ENCODE peak calls at places on chromosomes 16 and 17, in six cellular contexts. One of them, this sample, is unnamed. For H3K4me1, the result is how much of the 10 kb centered on the place peaks cover.

GRCh38 chr17:38704645-38705522 is at the start of gene MLLT6:
- DNase-seq in mucosa of descending colon: peak
- DNase-seq in cardiac muscle cell: peak
- DNase-seq in body of pancreas: peak
- DNase-seq in PC-3: peak
- DNase-seq in naive thymus-derived CD4-positive, alpha-beta T cell: peak
- DNase-seq in this sample: peak

GRCh38 chr17:16568541-16569357 is at the start of gene ZNF287:
- DNase-seq in naive thymus-derived CD4-positive, alpha-beta T cell: peak
- DNase-seq in cardiac muscle cell: peak
- DNase-seq in body of pancreas: peak
- DNase-seq in PC-3: peak
- DNase-seq in mucosa of descending colon: peak
- DNase-seq in this sample: peak

GRCh38 chr16:74568961-74569631 is 37.8 kb downstream of the GLG1 start:
- DNase-seq in PC-3: no peak
- DNase-seq in body of pancreas: no peak
- DNase-seq in naive thymus-derived CD4-positive, alpha-beta T cell: no peak
- DNase-seq in mucosa of descending colon: peak
- DNase-seq in cardiac muscle cell: no peak
- DNase-seq in this sample: no peak

GRCh38 chr17:35028531-35029262 is 34.8 kb downstream of the RFFL start:
- DNase-seq in body of pancreas: no peak
- DNase-seq in cardiac muscle cell: no peak
- DNase-seq in naive thymus-derived CD4-positive, alpha-beta T cell: no peak
- DNase-seq in mucosa of descending colon: no peak
- DNase-seq in PC-3: peak
- DNase-seq in this sample: no peak

GRCh38 chr17:9564104-9564503 is 11.5 kb downstream of the STX8 start:
- DNase-seq in cardiac muscle cell: no peak
- DNase-seq in naive thymus-derived CD4-positive, alpha-beta T cell: no peak
- DNase-seq in mucosa of descending colon: no peak
- DNase-seq in PC-3: no peak
- DNase-seq in body of pancreas: no peak
- DNase-seq in this sample: no peak

GRCh38 chr16:52577130-52577706 is 30.3 kb upstream of the TOX3 start:
- DNase-seq in naive thymus-derived CD4-positive, alpha-beta T cell: no peak
- DNase-seq in body of pancreas: no peak
- DNase-seq in mucosa of descending colon: no peak
- DNase-seq in cardiac muscle cell: no peak
- DNase-seq in PC-3: no peak
- DNase-seq in this sample: no peak

GRCh38 chr16:81127051-81127450 is 30.9 kb upstream of the GCSH start:
- DNase-seq in PC-3: peak
- DNase-seq in naive thymus-derived CD4-positive, alpha-beta T cell: no peak
- DNase-seq in body of pancreas: no peak
- DNase-seq in cardiac muscle cell: no peak
- DNase-seq in mucosa of descending colon: no peak
- DNase-seq in this sample: no peak

GRCh38 chr17:49454050-49454449 is 39.4 kb upstream of the PHB1 start:
- DNase-seq in body of pancreas: no peak
- DNase-seq in naive thymus-derived CD4-positive, alpha-beta T cell: no peak
- DNase-seq in PC-3: peak
- DNase-seq in cardiac muscle cell: no peak
- DNase-seq in mucosa of descending colon: no peak
- DNase-seq in this sample: no peak

GRCh38 chr17:10471853-10472252 is 2.5 kb upstream of the MYH4 start:
- DNase-seq in PC-3: peak
- DNase-seq in naive thymus-derived CD4-positive, alpha-beta T cell: no peak
- DNase-seq in mucosa of descending colon: no peak
- DNase-seq in body of pancreas: no peak
- DNase-seq in cardiac muscle cell: no peak
- DNase-seq in this sample: no peak

GRCh38 chr16:88456356-88457292 is 3.5 kb downstream of the ZFPM1 start:
- DNase-seq in mucosa of descending colon: no peak
- DNase-seq in naive thymus-derived CD4-positive, alpha-beta T cell: no peak
- DNase-seq in body of pancreas: no peak
- DNase-seq in cardiac muscle cell: no peak
- DNase-seq in PC-3: no peak
- DNase-seq in this sample: no peak

GRCh38 chr16:88464447-88465318 is 11.6 kb downstream of the ZFPM1 start:
- DNase-seq in mucosa of descending colon: no peak
- DNase-seq in cardiac muscle cell: no peak
- DNase-seq in body of pancreas: no peak
- DNase-seq in PC-3: no peak
- DNase-seq in naive thymus-derived CD4-positive, alpha-beta T cell: no peak
- DNase-seq in this sample: no peak

GRCh38 chr16:21121150-21121549 is 29.5 kb downstream of the DNAH3 start:
- DNase-seq in PC-3: no peak
- DNase-seq in cardiac muscle cell: no peak
- DNase-seq in naive thymus-derived CD4-positive, alpha-beta T cell: no peak
- DNase-seq in mucosa of descending colon: no peak
- DNase-seq in body of pancreas: no peak
- DNase-seq in this sample: no peak

GRCh38 chr17:72445055-72445991 is 324.5 kb downstream of the SOX9 start:
- DNase-seq in body of pancreas: no peak
- DNase-seq in cardiac muscle cell: no peak
- DNase-seq in PC-3: no peak
- DNase-seq in mucosa of descending colon: peak
- DNase-seq in naive thymus-derived CD4-positive, alpha-beta T cell: no peak
- DNase-seq in this sample: no peak

GRCh38 chr17:37447641-37448040 is 41.0 kb downstream of the TADA2A start:
- DNase-seq in PC-3: peak
- DNase-seq in mucosa of descending colon: no peak
- DNase-seq in naive thymus-derived CD4-positive, alpha-beta T cell: no peak
- DNase-seq in cardiac muscle cell: peak
- DNase-seq in body of pancreas: no peak
- DNase-seq in this sample: no peak

GRCh38 chr17:8453326-8453725 is 17.6 kb downstream of the NDEL1 start:
- DNase-seq in body of pancreas: no peak
- DNase-seq in PC-3: no peak
- DNase-seq in cardiac muscle cell: no peak
- DNase-seq in naive thymus-derived CD4-positive, alpha-beta T cell: no peak
- DNase-seq in mucosa of descending colon: no peak
- DNase-seq in this sample: no peak

GRCh38 chr17:67689534-67690177 is 28.1 kb upstream of the NOL11 start:
- DNase-seq in body of pancreas: peak
- DNase-seq in mucosa of descending colon: peak
- DNase-seq in cardiac muscle cell: peak
- DNase-seq in naive thymus-derived CD4-positive, alpha-beta T cell: peak
- DNase-seq in PC-3: peak
- DNase-seq in this sample: no peak

GRCh38 chr16:69115361-69115760 is 9.9 kb downstream of the HAS3 start:
- DNase-seq in cardiac muscle cell: no peak
- DNase-seq in mucosa of descending colon: no peak
- DNase-seq in naive thymus-derived CD4-positive, alpha-beta T cell: no peak
- DNase-seq in PC-3: no peak
- DNase-seq in body of pancreas: no peak
- DNase-seq in this sample: no peak

GRCh38 chr17:80861892-80862291 is 129.7 kb upstream of the CHMP6 start:
- DNase-seq in naive thymus-derived CD4-positive, alpha-beta T cell: no peak
- DNase-seq in mucosa of descending colon: no peak
- DNase-seq in cardiac muscle cell: peak
- DNase-seq in body of pancreas: no peak
- DNase-seq in PC-3: no peak
- DNase-seq in this sample: peak

GRCh38 chr17:72121164-72122001 is 563 bp downstream of the SOX9 start:
- DNase-seq in mucosa of descending colon: peak
- DNase-seq in naive thymus-derived CD4-positive, alpha-beta T cell: no peak
- DNase-seq in cardiac muscle cell: peak
- DNase-seq in PC-3: peak
- DNase-seq in body of pancreas: peak
- DNase-seq in this sample: peak

GRCh38 chr17:79997004-79997673 is 38.5 kb downstream of the TBC1D16 start:
- DNase-seq in naive thymus-derived CD4-positive, alpha-beta T cell: peak
- DNase-seq in PC-3: no peak
- DNase-seq in mucosa of descending colon: peak
- DNase-seq in cardiac muscle cell: no peak
- DNase-seq in body of pancreas: no peak
- DNase-seq in this sample: no peak

GRCh38 chr17:64146418-64147109 is 16.6 kb upstream of the ERN1 start:
- DNase-seq in mucosa of descending colon: peak
- DNase-seq in PC-3: peak
- DNase-seq in cardiac muscle cell: peak
- DNase-seq in naive thymus-derived CD4-positive, alpha-beta T cell: peak
- DNase-seq in body of pancreas: peak
- DNase-seq in this sample: peak

DNA sequence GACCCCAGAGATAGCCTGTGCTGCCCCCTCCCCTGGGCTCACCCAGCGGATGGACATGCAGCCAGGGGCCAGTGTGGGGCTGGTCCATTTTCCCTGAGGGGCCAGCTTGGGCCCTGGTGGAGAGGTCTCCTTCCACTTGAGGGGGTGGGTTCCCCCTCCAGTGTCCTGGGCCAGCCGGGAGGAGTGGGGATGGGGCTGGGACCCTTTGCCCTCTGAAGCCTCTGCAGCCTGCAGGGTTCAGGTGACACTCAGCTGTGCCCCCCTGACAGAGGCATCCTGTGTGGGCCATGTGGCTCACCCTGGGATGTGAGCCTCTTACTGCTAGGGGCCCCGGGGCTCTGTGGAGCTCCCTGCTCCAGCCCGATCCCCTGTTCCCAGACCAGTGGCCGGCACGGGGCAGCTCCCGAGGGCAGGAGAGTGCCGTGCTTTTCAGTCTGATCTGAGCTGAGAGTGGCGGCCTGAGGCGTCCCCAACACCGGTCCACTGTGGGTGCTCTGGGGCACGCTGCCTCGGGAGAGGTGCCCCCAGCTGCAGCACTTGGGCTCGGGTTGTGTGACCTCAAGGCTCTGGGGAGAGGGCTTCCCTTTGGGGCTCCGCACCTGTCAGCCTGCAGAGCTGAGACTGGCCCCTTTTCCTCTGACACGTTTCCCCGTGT is 427 bp upstream of the GNG13 start:
- DNase-seq in body of pancreas: no peak
- DNase-seq in cardiac muscle cell: no peak
- DNase-seq in mucosa of descending colon: no peak
- DNase-seq in PC-3: no peak
- DNase-seq in naive thymus-derived CD4-positive, alpha-beta T cell: no peak
- DNase-seq in this sample: no peak
- H3K4me1 ChIP-seq in body of pancreas: under half
- H3K4me1 ChIP-seq in cardiac muscle cell: under half
- H3K4me1 ChIP-seq in mucosa of descending colon: under half
- H3K4me1 ChIP-seq in PC-3: under half
- H3K4me1 ChIP-seq in naive thymus-derived CD4-positive, alpha-beta T cell: under half
- H3K4me1 ChIP-seq in this sample: under half

DNA sequence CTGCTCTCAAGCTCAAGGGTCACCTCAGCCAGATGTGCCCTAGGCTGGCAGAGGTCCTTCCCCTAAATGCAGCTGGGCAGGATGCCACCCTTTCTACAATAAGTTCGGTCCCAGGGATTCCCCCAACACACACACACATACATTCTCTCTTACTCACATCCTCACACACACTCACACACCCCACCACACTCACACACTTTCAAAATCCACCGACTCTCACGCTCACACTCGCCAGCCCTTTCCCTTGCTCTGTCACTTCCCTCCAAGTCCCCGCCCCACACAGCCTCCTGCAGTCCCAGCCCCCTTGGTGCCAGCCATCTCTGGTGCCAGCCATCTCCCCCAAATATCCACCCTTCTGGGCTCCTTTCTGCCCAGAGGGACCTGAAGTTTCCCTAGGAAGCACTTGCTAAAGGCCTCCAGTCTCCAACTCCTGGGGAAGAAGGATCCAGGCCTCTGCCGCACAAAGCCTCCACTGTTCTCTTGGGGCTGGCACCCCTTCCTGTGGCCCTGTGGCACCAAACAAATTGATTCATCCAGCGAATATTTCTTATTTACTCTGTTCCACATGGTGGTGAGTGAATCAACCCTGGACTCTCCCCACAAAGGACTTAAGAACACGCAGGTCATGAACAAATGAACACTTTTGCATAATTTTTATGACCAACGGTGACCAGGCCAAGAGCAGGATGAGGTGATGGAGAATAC is 3.8 kb upstream of the USP36 start:
- DNase-seq in body of pancreas: no peak
- DNase-seq in naive thymus-derived CD4-positive, alpha-beta T cell: no peak
- DNase-seq in cardiac muscle cell: no peak
- DNase-seq in PC-3: peak
- DNase-seq in mucosa of descending colon: no peak
- DNase-seq in this sample: peak
- H3K4me1 ChIP-seq in body of pancreas: under half
- H3K4me1 ChIP-seq in naive thymus-derived CD4-positive, alpha-beta T cell: under half
- H3K4me1 ChIP-seq in cardiac muscle cell: under half
- H3K4me1 ChIP-seq in PC-3: under half
- H3K4me1 ChIP-seq in mucosa of descending colon: under half
- H3K4me1 ChIP-seq in this sample: under half

GRCh38 chr16:10954903-10955302 is 10.5 kb downstream of the CLEC16A start:
- DNase-seq in cardiac muscle cell: no peak
- DNase-seq in body of pancreas: no peak
- DNase-seq in mucosa of descending colon: no peak
- DNase-seq in naive thymus-derived CD4-positive, alpha-beta T cell: no peak
- DNase-seq in PC-3: no peak
- DNase-seq in this sample: no peak

GRCh38 chr16:10949424-10949970 is 5.1 kb downstream of the CLEC16A start:
- DNase-seq in body of pancreas: peak
- DNase-seq in mucosa of descending colon: no peak
- DNase-seq in cardiac muscle cell: no peak
- DNase-seq in naive thymus-derived CD4-positive, alpha-beta T cell: peak
- DNase-seq in PC-3: peak
- DNase-seq in this sample: no peak

GRCh38 chr16:10947211-10947787 is 2.9 kb downstream of the CLEC16A start:
- DNase-seq in mucosa of descending colon: no peak
- DNase-seq in cardiac muscle cell: no peak
- DNase-seq in PC-3: no peak
- DNase-seq in body of pancreas: no peak
- DNase-seq in naive thymus-derived CD4-positive, alpha-beta T cell: no peak
- DNase-seq in this sample: no peak

GRCh38 chr16:10950393-10950792 is 6.0 kb downstream of the CLEC16A start:
- DNase-seq in PC-3: peak
- DNase-seq in body of pancreas: no peak
- DNase-seq in naive thymus-derived CD4-positive, alpha-beta T cell: no peak
- DNase-seq in mucosa of descending colon: no peak
- DNase-seq in cardiac muscle cell: no peak
- DNase-seq in this sample: no peak

GRCh38 chr16:10951016-10951415 is 6.7 kb downstream of the CLEC16A start:
- DNase-seq in cardiac muscle cell: no peak
- DNase-seq in mucosa of descending colon: no peak
- DNase-seq in body of pancreas: no peak
- DNase-seq in naive thymus-derived CD4-positive, alpha-beta T cell: no peak
- DNase-seq in PC-3: no peak
- DNase-seq in this sample: no peak
- H3K4me1 ChIP-seq in cardiac muscle cell: under half
- H3K4me1 ChIP-seq in mucosa of descending colon: under half
- H3K4me1 ChIP-seq in body of pancreas: under half
- H3K4me1 ChIP-seq in naive thymus-derived CD4-positive, alpha-beta T cell: under half
- H3K4me1 ChIP-seq in PC-3: under half
- H3K4me1 ChIP-seq in this sample: under half

GRCh38 chr17:76734080-76734840 is 2.9 kb downstream of the SRSF2 start:
- DNase-seq in mucosa of descending colon: no peak
- DNase-seq in cardiac muscle cell: no peak
- DNase-seq in body of pancreas: peak
- DNase-seq in PC-3: no peak
- DNase-seq in naive thymus-derived CD4-positive, alpha-beta T cell: no peak
- DNase-seq in this sample: no peak
- H3K4me1 ChIP-seq in mucosa of descending colon: under half
- H3K4me1 ChIP-seq in cardiac muscle cell: under half
- H3K4me1 ChIP-seq in body of pancreas: half or more
- H3K4me1 ChIP-seq in PC-3: under half
- H3K4me1 ChIP-seq in naive thymus-derived CD4-positive, alpha-beta T cell: half or more
- H3K4me1 ChIP-seq in this sample: under half